ENCODE peak calls at places on chromosomes 3 and 15, in seven cellular contexts. One of them, this sample, is unnamed.

GRCh38 chr3:141012571-141012970 is 38.6 kb upstream of the SPSB4 start:
- DNase-seq in ovary: no peak
- DNase-seq in activated CD8-positive, alpha-beta T cell treated with anti-CD3 and anti-CD28 coated beads for 36 hours: no peak
- DNase-seq in choroid plexus epithelial cell: no peak
- DNase-seq in CD8-positive, alpha-beta T cell: no peak
- DNase-seq in HFF-Myc: no peak
- DNase-seq in AG04449: no peak
- DNase-seq in this sample: no peak

GRCh38 chr3:157573780-157574378 is 70.7 kb upstream of the VEPH1 start:
- DNase-seq in ovary: no peak
- DNase-seq in activated CD8-positive, alpha-beta T cell treated with anti-CD3 and anti-CD28 coated beads for 36 hours: no peak
- DNase-seq in choroid plexus epithelial cell: peak
- DNase-seq in CD8-positive, alpha-beta T cell: no peak
- DNase-seq in HFF-Myc: no peak
- DNase-seq in AG04449: no peak
- DNase-seq in this sample: no peak

GRCh38 chr15:95174281-95174680 is 942.9 kb downstream of the MCTP2 start:
- DNase-seq in ovary: no peak
- DNase-seq in activated CD8-positive, alpha-beta T cell treated with anti-CD3 and anti-CD28 coated beads for 36 hours: no peak
- DNase-seq in choroid plexus epithelial cell: peak
- DNase-seq in CD8-positive, alpha-beta T cell: no peak
- DNase-seq in HFF-Myc: no peak
- DNase-seq in AG04449: no peak
- DNase-seq in this sample: no peak

GRCh38 chr3:42503957-42504333 is 1.5 kb downstream of the VIPR1 start:
- DNase-seq in ovary: no peak
- DNase-seq in activated CD8-positive, alpha-beta T cell treated with anti-CD3 and anti-CD28 coated beads for 36 hours: no peak
- DNase-seq in choroid plexus epithelial cell: no peak
- DNase-seq in CD8-positive, alpha-beta T cell: no peak
- DNase-seq in HFF-Myc: no peak
- DNase-seq in AG04449: no peak
- DNase-seq in this sample: no peak

GRCh38 chr15:67578020-67578600 is 35.6 kb downstream of the MAP2K5 start:
- DNase-seq in ovary: no peak
- DNase-seq in activated CD8-positive, alpha-beta T cell treated with anti-CD3 and anti-CD28 coated beads for 36 hours: no peak
- DNase-seq in choroid plexus epithelial cell: no peak
- DNase-seq in CD8-positive, alpha-beta T cell: no peak
- DNase-seq in HFF-Myc: no peak
- DNase-seq in AG04449: no peak
- DNase-seq in this sample: no peak

GRCh38 chr3:25664066-25664809 is 469 bp downstream of the TOP2B start:
- DNase-seq in ovary: peak
- DNase-seq in activated CD8-positive, alpha-beta T cell treated with anti-CD3 and anti-CD28 coated beads for 36 hours: peak
- DNase-seq in choroid plexus epithelial cell: peak
- DNase-seq in CD8-positive, alpha-beta T cell: peak
- DNase-seq in HFF-Myc: no peak
- DNase-seq in AG04449: no peak
- DNase-seq in this sample: peak

GRCh38 chr15:100565591-100565990 is 36.4 kb downstream of the LINS1 start:
- DNase-seq in ovary: no peak
- DNase-seq in activated CD8-positive, alpha-beta T cell treated with anti-CD3 and anti-CD28 coated beads for 36 hours: no peak
- DNase-seq in choroid plexus epithelial cell: no peak
- DNase-seq in CD8-positive, alpha-beta T cell: no peak
- DNase-seq in HFF-Myc: no peak
- DNase-seq in AG04449: no peak
- DNase-seq in this sample: no peak

GRCh38 chr3:185558395-185558794 is 6.0 kb upstream of the LIPH start:
- DNase-seq in ovary: no peak
- DNase-seq in activated CD8-positive, alpha-beta T cell treated with anti-CD3 and anti-CD28 coated beads for 36 hours: no peak
- DNase-seq in choroid plexus epithelial cell: no peak
- DNase-seq in CD8-positive, alpha-beta T cell: no peak
- DNase-seq in HFF-Myc: no peak
- DNase-seq in AG04449: no peak
- DNase-seq in this sample: no peak

GRCh38 chr3:141471160-141471559 is 15.7 kb upstream of the RASA2 start:
- DNase-seq in ovary: no peak
- DNase-seq in activated CD8-positive, alpha-beta T cell treated with anti-CD3 and anti-CD28 coated beads for 36 hours: no peak
- DNase-seq in choroid plexus epithelial cell: no peak
- DNase-seq in CD8-positive, alpha-beta T cell: no peak
- DNase-seq in HFF-Myc: no peak
- DNase-seq in AG04449: no peak
- DNase-seq in this sample: peak

GRCh38 chr3:43792904-43793303 is 102.2 kb downstream of the ABHD5 start:
- DNase-seq in ovary: no peak
- DNase-seq in activated CD8-positive, alpha-beta T cell treated with anti-CD3 and anti-CD28 coated beads for 36 hours: no peak
- DNase-seq in choroid plexus epithelial cell: no peak
- DNase-seq in CD8-positive, alpha-beta T cell: no peak
- DNase-seq in HFF-Myc: no peak
- DNase-seq in AG04449: no peak
- DNase-seq in this sample: peak

GRCh38 chr15:66595937-66596545 is 30.2 kb upstream of the LCTL start:
- DNase-seq in ovary: no peak
- DNase-seq in activated CD8-positive, alpha-beta T cell treated with anti-CD3 and anti-CD28 coated beads for 36 hours: no peak
- DNase-seq in choroid plexus epithelial cell: peak
- DNase-seq in CD8-positive, alpha-beta T cell: no peak
- DNase-seq in HFF-Myc: no peak
- DNase-seq in AG04449: peak
- DNase-seq in this sample: peak

GRCh38 chr3:184359610-184360009 is 1.8 kb downstream of the CLCN2 start:
- DNase-seq in ovary: no peak
- DNase-seq in activated CD8-positive, alpha-beta T cell treated with anti-CD3 and anti-CD28 coated beads for 36 hours: no peak
- DNase-seq in choroid plexus epithelial cell: no peak
- DNase-seq in CD8-positive, alpha-beta T cell: no peak
- DNase-seq in HFF-Myc: no peak
- DNase-seq in AG04449: no peak
- DNase-seq in this sample: no peak

GRCh38 chr15:68369931-68370767 is 61.8 kb downstream of the ITGA11 start:
- DNase-seq in ovary: no peak
- DNase-seq in activated CD8-positive, alpha-beta T cell treated with anti-CD3 and anti-CD28 coated beads for 36 hours: no peak
- DNase-seq in choroid plexus epithelial cell: no peak
- DNase-seq in CD8-positive, alpha-beta T cell: no peak
- DNase-seq in HFF-Myc: no peak
- DNase-seq in AG04449: no peak
- DNase-seq in this sample: no peak

GRCh38 chr15:60672400-60672799 is 193.5 kb upstream of the ICE2 start:
- DNase-seq in ovary: no peak
- DNase-seq in activated CD8-positive, alpha-beta T cell treated with anti-CD3 and anti-CD28 coated beads for 36 hours: no peak
- DNase-seq in choroid plexus epithelial cell: peak
- DNase-seq in CD8-positive, alpha-beta T cell: no peak
- DNase-seq in HFF-Myc: no peak
- DNase-seq in AG04449: no peak
- DNase-seq in this sample: no peak
- TF ChIP-seq CTCF in ovary: no peak
- TF ChIP-seq CTCF in activated CD8-positive, alpha-beta T cell treated with anti-CD3 and anti-CD28 coated beads for 36 hours: peak
- TF ChIP-seq CTCF in choroid plexus epithelial cell: peak
- TF ChIP-seq CTCF in CD8-positive, alpha-beta T cell: no peak
- TF ChIP-seq CTCF in HFF-Myc: no peak
- TF ChIP-seq CTCF in AG04449: no peak
- TF ChIP-seq CTCF in this sample: no peak

DNA sequence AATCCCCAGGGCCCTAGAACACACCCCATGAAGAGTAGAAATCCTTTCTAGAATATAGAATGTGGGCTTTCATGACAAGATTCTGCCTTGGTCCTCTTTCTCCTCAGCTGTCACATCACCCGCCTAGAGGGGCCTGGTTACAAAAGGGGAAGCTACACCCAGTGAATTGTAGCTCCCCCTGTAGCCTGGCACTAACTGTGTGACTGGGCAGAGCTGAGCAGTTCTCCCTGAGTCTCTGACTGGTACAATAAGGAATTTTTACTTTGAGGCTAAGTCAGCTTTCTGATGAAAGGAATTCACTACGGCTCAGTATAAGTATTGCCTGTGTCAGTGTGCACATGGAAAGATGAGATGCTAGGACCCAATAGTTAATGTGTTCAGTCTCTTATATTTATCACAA is 28.7 kb upstream of the ZNF148 start:
- DNase-seq in ovary: no peak
- DNase-seq in activated CD8-positive, alpha-beta T cell treated with anti-CD3 and anti-CD28 coated beads for 36 hours: no peak
- DNase-seq in choroid plexus epithelial cell: peak
- DNase-seq in CD8-positive, alpha-beta T cell: no peak
- DNase-seq in HFF-Myc: no peak
- DNase-seq in AG04449: peak
- DNase-seq in this sample: peak
- TF ChIP-seq CTCF in ovary: no peak
- TF ChIP-seq CTCF in activated CD8-positive, alpha-beta T cell treated with anti-CD3 and anti-CD28 coated beads for 36 hours: no peak
- TF ChIP-seq CTCF in choroid plexus epithelial cell: no peak
- TF ChIP-seq CTCF in CD8-positive, alpha-beta T cell: no peak
- TF ChIP-seq CTCF in HFF-Myc: no peak
- TF ChIP-seq CTCF in AG04449: peak
- TF ChIP-seq CTCF in this sample: peak

GRCh38 chr15:32856753-32857152 is 138.9 kb downstream of the GREM1 start:
- DNase-seq in ovary: no peak
- DNase-seq in activated CD8-positive, alpha-beta T cell treated with anti-CD3 and anti-CD28 coated beads for 36 hours: no peak
- DNase-seq in choroid plexus epithelial cell: peak
- DNase-seq in CD8-positive, alpha-beta T cell: no peak
- DNase-seq in HFF-Myc: no peak
- DNase-seq in AG04449: no peak
- DNase-seq in this sample: peak

GRCh38 chr15:32857732-32858131 is 139.9 kb downstream of the GREM1 start:
- DNase-seq in ovary: no peak
- DNase-seq in activated CD8-positive, alpha-beta T cell treated with anti-CD3 and anti-CD28 coated beads for 36 hours: no peak
- DNase-seq in choroid plexus epithelial cell: no peak
- DNase-seq in CD8-positive, alpha-beta T cell: no peak
- DNase-seq in HFF-Myc: no peak
- DNase-seq in AG04449: no peak
- DNase-seq in this sample: no peak

GRCh38 chr15:32853667-32854066 is 135.9 kb downstream of the GREM1 start:
- DNase-seq in ovary: no peak
- DNase-seq in activated CD8-positive, alpha-beta T cell treated with anti-CD3 and anti-CD28 coated beads for 36 hours: no peak
- DNase-seq in choroid plexus epithelial cell: peak
- DNase-seq in CD8-positive, alpha-beta T cell: no peak
- DNase-seq in HFF-Myc: no peak
- DNase-seq in AG04449: no peak
- DNase-seq in this sample: no peak

GRCh38 chr15:32852771-32853170 is 135.0 kb downstream of the GREM1 start:
- DNase-seq in ovary: no peak
- DNase-seq in activated CD8-positive, alpha-beta T cell treated with anti-CD3 and anti-CD28 coated beads for 36 hours: no peak
- DNase-seq in choroid plexus epithelial cell: peak
- DNase-seq in CD8-positive, alpha-beta T cell: no peak
- DNase-seq in HFF-Myc: no peak
- DNase-seq in AG04449: no peak
- DNase-seq in this sample: no peak

DNA sequence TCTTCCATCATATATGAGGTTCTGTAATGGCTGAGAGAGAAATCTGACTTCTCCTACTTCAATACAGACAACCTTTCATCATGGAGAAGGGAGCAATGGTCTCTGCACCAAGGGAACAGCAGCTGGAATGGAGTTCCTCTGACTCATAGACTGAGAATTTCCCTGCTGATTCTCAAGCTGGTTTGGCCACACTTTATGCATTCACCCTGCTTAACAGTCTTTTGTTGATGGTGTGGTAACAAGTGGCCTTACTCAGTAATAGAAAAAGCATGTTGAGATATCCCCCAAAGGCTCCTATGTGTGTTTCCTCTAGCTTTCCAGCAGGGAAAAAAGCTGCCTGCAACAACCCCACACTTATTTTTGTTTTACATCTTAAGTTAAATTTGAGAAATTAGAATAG is 138.1 kb downstream of the GREM1 start:
- DNase-seq in ovary: no peak
- DNase-seq in activated CD8-positive, alpha-beta T cell treated with anti-CD3 and anti-CD28 coated beads for 36 hours: no peak
- DNase-seq in choroid plexus epithelial cell: peak
- DNase-seq in CD8-positive, alpha-beta T cell: no peak
- DNase-seq in HFF-Myc: peak
- DNase-seq in AG04449: peak
- DNase-seq in this sample: peak
- TF ChIP-seq CTCF in ovary: no peak
- TF ChIP-seq CTCF in activated CD8-positive, alpha-beta T cell treated with anti-CD3 and anti-CD28 coated beads for 36 hours: no peak
- TF ChIP-seq CTCF in choroid plexus epithelial cell: peak
- TF ChIP-seq CTCF in CD8-positive, alpha-beta T cell: no peak
- TF ChIP-seq CTCF in HFF-Myc: no peak
- TF ChIP-seq CTCF in AG04449: peak
- TF ChIP-seq CTCF in this sample: no peak

DNA sequence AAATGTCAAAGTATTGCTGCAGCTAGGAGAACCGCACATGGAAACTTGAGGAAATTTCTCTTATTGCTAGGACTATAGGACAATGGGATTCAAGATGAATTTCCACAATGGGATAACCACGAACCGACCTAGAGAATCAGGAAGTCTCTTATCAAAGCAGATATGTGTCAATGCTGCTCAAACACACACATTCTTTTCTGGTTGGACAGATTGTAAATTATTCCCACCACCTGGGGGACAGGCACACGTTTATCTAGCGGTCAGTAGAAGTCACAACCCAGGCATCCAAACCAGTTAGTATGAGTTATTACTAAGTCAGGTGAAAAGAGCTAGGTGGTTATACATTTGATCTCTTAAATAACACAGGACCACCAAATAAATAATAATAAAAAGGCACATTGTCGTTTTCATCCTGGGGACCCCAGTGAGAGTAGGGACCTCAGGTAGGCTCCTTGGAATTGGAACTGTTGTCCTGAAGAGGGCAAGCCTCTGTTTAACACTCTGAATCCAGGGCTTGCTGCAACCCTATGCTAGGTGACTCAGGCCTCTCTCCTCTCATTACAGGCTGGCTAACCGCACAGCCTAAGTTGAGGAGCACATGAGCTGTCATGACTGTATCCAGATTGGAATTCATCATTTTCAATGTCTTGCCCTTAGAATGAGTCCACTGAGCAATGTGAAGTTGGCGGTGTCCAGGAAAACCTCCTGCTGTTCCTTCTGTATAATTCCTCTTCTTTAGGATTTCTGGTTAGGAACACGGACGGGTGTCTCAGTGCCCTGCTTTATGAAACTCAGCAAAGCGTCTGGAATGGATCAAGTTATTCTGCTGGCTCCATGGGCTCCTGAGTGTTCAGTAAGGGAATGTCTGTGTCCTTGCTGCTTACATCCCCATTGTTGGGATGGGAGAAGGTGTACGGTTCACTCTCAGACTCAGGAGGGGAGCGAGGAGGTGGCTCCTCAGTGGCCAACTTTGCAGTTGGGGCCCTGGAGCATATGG is 59.0 kb downstream of the CLEC3B start:
- DNase-seq in ovary: no peak
- DNase-seq in activated CD8-positive, alpha-beta T cell treated with anti-CD3 and anti-CD28 coated beads for 36 hours: no peak
- DNase-seq in choroid plexus epithelial cell: peak
- DNase-seq in CD8-positive, alpha-beta T cell: no peak
- DNase-seq in HFF-Myc: no peak
- DNase-seq in AG04449: peak
- DNase-seq in this sample: peak
- TF ChIP-seq CTCF in ovary: no peak
- TF ChIP-seq CTCF in activated CD8-positive, alpha-beta T cell treated with anti-CD3 and anti-CD28 coated beads for 36 hours: no peak
- TF ChIP-seq CTCF in choroid plexus epithelial cell: peak
- TF ChIP-seq CTCF in CD8-positive, alpha-beta T cell: no peak
- TF ChIP-seq CTCF in HFF-Myc: no peak
- TF ChIP-seq CTCF in AG04449: no peak
- TF ChIP-seq CTCF in this sample: peak

GRCh38 chr3:16319307-16319706 is 54.3 kb downstream of the OXNAD1 start:
- DNase-seq in ovary: no peak
- DNase-seq in activated CD8-positive, alpha-beta T cell treated with anti-CD3 and anti-CD28 coated beads for 36 hours: peak
- DNase-seq in choroid plexus epithelial cell: no peak
- DNase-seq in CD8-positive, alpha-beta T cell: peak
- DNase-seq in HFF-Myc: no peak
- DNase-seq in AG04449: no peak
- DNase-seq in this sample: no peak
- TF ChIP-seq CTCF in ovary: no peak
- TF ChIP-seq CTCF in activated CD8-positive, alpha-beta T cell treated with anti-CD3 and anti-CD28 coated beads for 36 hours: peak
- TF ChIP-seq CTCF in choroid plexus epithelial cell: peak
- TF ChIP-seq CTCF in CD8-positive, alpha-beta T cell: peak
- TF ChIP-seq CTCF in HFF-Myc: peak
- TF ChIP-seq CTCF in AG04449: no peak
- TF ChIP-seq CTCF in this sample: peak